ENCODE peak calls at places on chromosomes 3 and 15, in ten cellular contexts. One of them, this sample, is unnamed. For H3K9me2, the result is how much of the 10 kb centered on the place peaks cover.

GRCh38 chr15:70491183-70491621 is 272.2 kb downstream of the UACA start:
- DNase-seq in SK-N-SH: no peak
- DNase-seq in Karpas-422: peak
- DNase-seq in PC-3: no peak
- DNase-seq in HCT116: no peak
- DNase-seq in hepatocyte: no peak
- DNase-seq in GM23248: peak
- DNase-seq in GM23338: no peak
- DNase-seq in PC-9: no peak
- DNase-seq in MM.1S: no peak
- DNase-seq in this sample: peak

GRCh38 chr3:51198476-51198875 is 186.6 kb upstream of the MANF start:
- DNase-seq in SK-N-SH: no peak
- DNase-seq in Karpas-422: no peak
- DNase-seq in PC-3: peak
- DNase-seq in HCT116: no peak
- DNase-seq in hepatocyte: no peak
- DNase-seq in GM23248: peak
- DNase-seq in GM23338: no peak
- DNase-seq in PC-9: no peak
- DNase-seq in MM.1S: no peak
- DNase-seq in this sample: no peak

GRCh38 chr3:122890077-122890484 is 95.2 kb downstream of the SLC49A4 start:
- DNase-seq in SK-N-SH: no peak
- DNase-seq in Karpas-422: peak
- DNase-seq in PC-3: peak
- DNase-seq in HCT116: no peak
- DNase-seq in hepatocyte: peak
- DNase-seq in GM23248: peak
- DNase-seq in GM23338: peak
- DNase-seq in PC-9: peak
- DNase-seq in MM.1S: no peak
- DNase-seq in this sample: peak

GRCh38 chr3:66397745-66398144 is 103.1 kb downstream of the LRIG1 start:
- DNase-seq in SK-N-SH: no peak
- DNase-seq in Karpas-422: no peak
- DNase-seq in PC-3: no peak
- DNase-seq in HCT116: no peak
- DNase-seq in hepatocyte: peak
- DNase-seq in GM23248: peak
- DNase-seq in GM23338: no peak
- DNase-seq in PC-9: no peak
- DNase-seq in MM.1S: no peak
- DNase-seq in this sample: no peak

GRCh38 chr3:16315623-16316022 is 50.6 kb downstream of the OXNAD1 start:
- DNase-seq in SK-N-SH: no peak
- DNase-seq in Karpas-422: no peak
- DNase-seq in PC-3: no peak
- DNase-seq in HCT116: no peak
- DNase-seq in hepatocyte: no peak
- DNase-seq in GM23248: no peak
- DNase-seq in GM23338: no peak
- DNase-seq in PC-9: no peak
- DNase-seq in MM.1S: no peak
- DNase-seq in this sample: no peak

GRCh38 chr3:50594253-50594785 is 17.3 kb downstream of the CISH start:
- DNase-seq in SK-N-SH: peak
- DNase-seq in Karpas-422: no peak
- DNase-seq in PC-3: no peak
- DNase-seq in HCT116: no peak
- DNase-seq in hepatocyte: no peak
- DNase-seq in GM23248: no peak
- DNase-seq in GM23338: no peak
- DNase-seq in PC-9: no peak
- DNase-seq in MM.1S: no peak
- DNase-seq in this sample: no peak

GRCh38 chr3:113454625-113455024 is 13.3 kb upstream of the CFAP44 start:
- DNase-seq in SK-N-SH: no peak
- DNase-seq in Karpas-422: no peak
- DNase-seq in PC-3: no peak
- DNase-seq in HCT116: no peak
- DNase-seq in hepatocyte: no peak
- DNase-seq in GM23248: no peak
- DNase-seq in GM23338: no peak
- DNase-seq in PC-9: no peak
- DNase-seq in MM.1S: no peak
- DNase-seq in this sample: no peak

GRCh38 chr15:43168192-43169107 is 16.8 kb upstream of the CCNDBP1 start:
- DNase-seq in SK-N-SH: no peak
- DNase-seq in Karpas-422: no peak
- DNase-seq in PC-3: peak
- DNase-seq in HCT116: no peak
- DNase-seq in hepatocyte: no peak
- DNase-seq in GM23248: peak
- DNase-seq in GM23338: peak
- DNase-seq in PC-9: no peak
- DNase-seq in MM.1S: no peak
- DNase-seq in this sample: no peak

GRCh38 chr3:183085634-183086390 is 13.5 kb downstream of the MCCC1 start:
- DNase-seq in SK-N-SH: peak
- DNase-seq in Karpas-422: peak
- DNase-seq in PC-3: peak
- DNase-seq in HCT116: no peak
- DNase-seq in hepatocyte: peak
- DNase-seq in GM23248: peak
- DNase-seq in GM23338: peak
- DNase-seq in PC-9: no peak
- DNase-seq in MM.1S: no peak
- DNase-seq in this sample: peak

GRCh38 chr3:120177907-120178306 is 83.7 kb upstream of the GSK3B start:
- DNase-seq in SK-N-SH: no peak
- DNase-seq in Karpas-422: peak
- DNase-seq in PC-3: peak
- DNase-seq in HCT116: no peak
- DNase-seq in hepatocyte: no peak
- DNase-seq in GM23248: peak
- DNase-seq in GM23338: peak
- DNase-seq in PC-9: no peak
- DNase-seq in MM.1S: no peak
- DNase-seq in this sample: no peak

GRCh38 chr3:197737749-197738462 is 1.2 kb upstream of the RUBCN start:
- DNase-seq in SK-N-SH: no peak
- DNase-seq in Karpas-422: peak
- DNase-seq in PC-3: no peak
- DNase-seq in HCT116: no peak
- DNase-seq in hepatocyte: no peak
- DNase-seq in GM23248: no peak
- DNase-seq in GM23338: no peak
- DNase-seq in PC-9: no peak
- DNase-seq in MM.1S: no peak
- DNase-seq in this sample: no peak

GRCh38 chr3:120114981-120115380 is 20.7 kb upstream of the GSK3B start:
- DNase-seq in SK-N-SH: no peak
- DNase-seq in Karpas-422: no peak
- DNase-seq in PC-3: peak
- DNase-seq in HCT116: no peak
- DNase-seq in hepatocyte: no peak
- DNase-seq in GM23248: peak
- DNase-seq in GM23338: no peak
- DNase-seq in PC-9: no peak
- DNase-seq in MM.1S: no peak
- DNase-seq in this sample: no peak

GRCh38 chr3:8665407-8665896 is 20.9 kb upstream of the SSUH2 start:
- DNase-seq in SK-N-SH: no peak
- DNase-seq in Karpas-422: peak
- DNase-seq in PC-3: no peak
- DNase-seq in HCT116: no peak
- DNase-seq in hepatocyte: no peak
- DNase-seq in GM23248: no peak
- DNase-seq in GM23338: no peak
- DNase-seq in PC-9: no peak
- DNase-seq in MM.1S: peak
- DNase-seq in this sample: peak

GRCh38 chr3:4419386-4419785 is 47.7 kb downstream of the SUMF1 start:
- DNase-seq in SK-N-SH: no peak
- DNase-seq in Karpas-422: no peak
- DNase-seq in PC-3: no peak
- DNase-seq in HCT116: no peak
- DNase-seq in hepatocyte: no peak
- DNase-seq in GM23248: no peak
- DNase-seq in GM23338: no peak
- DNase-seq in PC-9: no peak
- DNase-seq in MM.1S: no peak
- DNase-seq in this sample: no peak

GRCh38 chr15:58707397-58707796 is 42.1 kb downstream of the ADAM10 start:
- DNase-seq in SK-N-SH: no peak
- DNase-seq in Karpas-422: no peak
- DNase-seq in PC-3: no peak
- DNase-seq in HCT116: no peak
- DNase-seq in hepatocyte: no peak
- DNase-seq in GM23248: no peak
- DNase-seq in GM23338: no peak
- DNase-seq in PC-9: no peak
- DNase-seq in MM.1S: no peak
- DNase-seq in this sample: no peak

GRCh38 chr3:111324142-111324541 is 217.9 kb upstream of the CD96 start:
- DNase-seq in SK-N-SH: no peak
- DNase-seq in Karpas-422: no peak
- DNase-seq in PC-3: no peak
- DNase-seq in HCT116: no peak
- DNase-seq in hepatocyte: no peak
- DNase-seq in GM23248: no peak
- DNase-seq in GM23338: no peak
- DNase-seq in PC-9: no peak
- DNase-seq in MM.1S: no peak
- DNase-seq in this sample: peak
- H3K4me2 ChIP-seq in SK-N-SH: no peak
- H3K4me2 ChIP-seq in Karpas-422: peak
- H3K4me2 ChIP-seq in PC-3: peak
- H3K4me2 ChIP-seq in HCT116: no peak
- H3K4me2 ChIP-seq in hepatocyte: no peak
- H3K4me2 ChIP-seq in GM23248: no peak
- H3K4me2 ChIP-seq in GM23338: no peak
- H3K4me2 ChIP-seq in PC-9: peak
- H3K4me2 ChIP-seq in MM.1S: peak
- H3K4me2 ChIP-seq in this sample: peak

GRCh38 chr15:63971427-63971805 is 74.9 kb downstream of the DAPK2 start:
- DNase-seq in SK-N-SH: no peak
- DNase-seq in Karpas-422: no peak
- DNase-seq in PC-3: no peak
- DNase-seq in HCT116: no peak
- DNase-seq in hepatocyte: no peak
- DNase-seq in GM23248: no peak
- DNase-seq in GM23338: no peak
- DNase-seq in PC-9: no peak
- DNase-seq in MM.1S: peak
- DNase-seq in this sample: peak

GRCh38 chr15:63974036-63974435 is 72.2 kb downstream of the DAPK2 start:
- DNase-seq in SK-N-SH: no peak
- DNase-seq in Karpas-422: no peak
- DNase-seq in PC-3: no peak
- DNase-seq in HCT116: no peak
- DNase-seq in hepatocyte: no peak
- DNase-seq in GM23248: peak
- DNase-seq in GM23338: no peak
- DNase-seq in PC-9: no peak
- DNase-seq in MM.1S: no peak
- DNase-seq in this sample: no peak

GRCh38 chr15:63973212-63974009 is 72.9 kb downstream of the DAPK2 start:
- DNase-seq in SK-N-SH: no peak
- DNase-seq in Karpas-422: no peak
- DNase-seq in PC-3: no peak
- DNase-seq in HCT116: no peak
- DNase-seq in hepatocyte: no peak
- DNase-seq in GM23248: peak
- DNase-seq in GM23338: no peak
- DNase-seq in PC-9: no peak
- DNase-seq in MM.1S: no peak
- DNase-seq in this sample: no peak

GRCh38 chr15:63971904-63972303 is 74.4 kb downstream of the DAPK2 start:
- DNase-seq in SK-N-SH: no peak
- DNase-seq in Karpas-422: no peak
- DNase-seq in PC-3: no peak
- DNase-seq in HCT116: no peak
- DNase-seq in hepatocyte: no peak
- DNase-seq in GM23248: no peak
- DNase-seq in GM23338: no peak
- DNase-seq in PC-9: no peak
- DNase-seq in MM.1S: no peak
- DNase-seq in this sample: no peak

DNA sequence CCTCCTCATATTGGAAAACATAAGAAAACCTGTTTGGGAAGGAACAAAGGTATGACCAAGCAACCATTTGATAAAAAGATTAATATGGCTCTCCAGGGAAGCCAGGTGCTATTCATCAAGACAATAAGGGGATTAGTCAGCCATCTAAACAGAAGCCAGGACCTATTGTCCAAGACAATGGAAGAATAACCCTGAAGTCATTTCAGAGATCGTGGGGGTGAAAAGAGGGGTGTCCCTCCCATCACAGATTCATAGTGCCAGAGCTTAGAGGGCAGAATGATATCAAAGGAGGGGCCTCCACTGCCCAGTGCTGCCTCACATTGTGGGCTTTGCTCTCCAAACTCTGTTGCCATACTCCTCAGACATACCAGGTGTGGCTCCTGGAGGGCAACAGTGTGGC is 73.5 kb downstream of the DAPK2 start:
- DNase-seq in SK-N-SH: no peak
- DNase-seq in Karpas-422: no peak
- DNase-seq in PC-3: no peak
- DNase-seq in HCT116: no peak
- DNase-seq in hepatocyte: no peak
- DNase-seq in GM23248: peak
- DNase-seq in GM23338: peak
- DNase-seq in PC-9: no peak
- DNase-seq in MM.1S: no peak
- DNase-seq in this sample: no peak
- H3K9me2 ChIP-seq in SK-N-SH: under half
- H3K9me2 ChIP-seq in Karpas-422: under half
- H3K9me2 ChIP-seq in PC-3: under half
- H3K9me2 ChIP-seq in HCT116: under half
- H3K9me2 ChIP-seq in hepatocyte: under half
- H3K9me2 ChIP-seq in GM23248: under half
- H3K9me2 ChIP-seq in GM23338: under half
- H3K9me2 ChIP-seq in PC-9: under half
- H3K9me2 ChIP-seq in MM.1S: under half
- H3K9me2 ChIP-seq in this sample: under half

GRCh38 chr3:54243960-54244359 is 121.6 kb downstream of the CACNA2D3 start:
- DNase-seq in SK-N-SH: no peak
- DNase-seq in Karpas-422: no peak
- DNase-seq in PC-3: no peak
- DNase-seq in HCT116: no peak
- DNase-seq in hepatocyte: no peak
- DNase-seq in GM23248: no peak
- DNase-seq in GM23338: no peak
- DNase-seq in PC-9: no peak
- DNase-seq in MM.1S: peak
- DNase-seq in this sample: no peak
- H3K4me2 ChIP-seq in SK-N-SH: no peak
- H3K4me2 ChIP-seq in Karpas-422: no peak
- H3K4me2 ChIP-seq in PC-3: peak
- H3K4me2 ChIP-seq in HCT116: no peak
- H3K4me2 ChIP-seq in hepatocyte: no peak
- H3K4me2 ChIP-seq in GM23248: no peak
- H3K4me2 ChIP-seq in GM23338: no peak
- H3K4me2 ChIP-seq in PC-9: peak
- H3K4me2 ChIP-seq in MM.1S: peak
- H3K4me2 ChIP-seq in this sample: no peak

GRCh38 chr3:160673188-160673587 is 3.8 kb upstream of the ARL14 start:
- DNase-seq in SK-N-SH: no peak
- DNase-seq in Karpas-422: no peak
- DNase-seq in PC-3: no peak
- DNase-seq in HCT116: no peak
- DNase-seq in hepatocyte: no peak
- DNase-seq in GM23248: no peak
- DNase-seq in GM23338: no peak
- DNase-seq in PC-9: no peak
- DNase-seq in MM.1S: no peak
- DNase-seq in this sample: no peak
- H3K9me2 ChIP-seq in SK-N-SH: under half
- H3K9me2 ChIP-seq in Karpas-422: under half
- H3K9me2 ChIP-seq in PC-3: under half
- H3K9me2 ChIP-seq in HCT116: under half
- H3K9me2 ChIP-seq in hepatocyte: under half
- H3K9me2 ChIP-seq in GM23248: under half
- H3K9me2 ChIP-seq in GM23338: under half
- H3K9me2 ChIP-seq in PC-9: under half
- H3K9me2 ChIP-seq in MM.1S: under half
- H3K9me2 ChIP-seq in this sample: under half